ENCODE peak calls at places on chromosomes 2 and 18, in seven cellular contexts. L is GM12878, F is SK-N-SH, O is HCT116, U is K562, Q is H1, P is HepG2. W is an unnamed sample.

GRCh38 chr2:130849896-130850787 is 13.4 kb downstream of the ARHGEF4 start:
- DNase-seq in L (no peak), F (no peak), O (no peak), U (no peak), Q (no peak), P (no peak), W (no peak)

GRCh38 chr18:22032392-22032961 is 136.9 kb upstream of the GATA6 start:
- DNase-seq in L (peak; percentile 4), F (no peak), O (peak; percentile 88), U (no peak), Q (no peak), P (peak; percentile 79), W (no peak)

GRCh38 chr18:8162797-8163196 is 446.4 kb upstream of the RAB12 start:
- DNase-seq in L (no peak), F (no peak), O (no peak), U (no peak), Q (no peak), P (no peak), W (no peak)

GRCh38 chr2:225766431-225766830 is 366.9 kb downstream of the NYAP2 start:
- DNase-seq in L (no peak), F (no peak), O (no peak), U (no peak), Q (no peak), P (no peak), W (no peak)

GRCh38 chr2:25339791-25340339 is 1.9 kb downstream of the DNMT3A start:
- DNase-seq in L (no peak), F (no peak), O (no peak), U (no peak), Q (peak; percentile 67), P (peak; percentile 46), W (no peak)

GRCh38 chr2:216572582-216573578 is 60.3 kb upstream of the IGFBP2 start:
- DNase-seq in L (no peak), F (no peak), O (peak; percentile 12), U (no peak), Q (no peak), P (peak; percentile 78), W (no peak)

GRCh38 chr2:134623046-134623445 is 95.8 kb downstream of the TMEM163 start:
- DNase-seq in L (peak; percentile 45), F (no peak), O (no peak), U (no peak), Q (no peak), P (no peak), W (no peak)

GRCh38 chr2:37886745-37887144 is 38.3 kb upstream of the RMDN2 start:
- DNase-seq in L (no peak), F (no peak), O (no peak), U (no peak), Q (no peak), P (no peak), W (no peak)

GRCh38 chr18:53422896-53423295 is 801.6 kb downstream of the MBD2 start:
- DNase-seq in L (no peak), F (no peak), O (no peak), U (no peak), Q (no peak), P (no peak), W (no peak)

GRCh38 chr2:42216712-42217111 is 47.6 kb downstream of the EML4 start:
- DNase-seq in L (no peak), F (no peak), O (no peak), U (no peak), Q (no peak), P (no peak), W (no peak)

GRCh38 chr18:74513149-74513882 is 17.2 kb downstream of the CNDP2 start:
- DNase-seq in L (no peak), F (no peak), O (no peak), U (no peak), Q (no peak), P (no peak), W (no peak)

GRCh38 chr2:217987391-217987790 is 15.4 kb downstream of the TNS1 start:
- DNase-seq in L (no peak), F (no peak), O (no peak), U (no peak), Q (no peak), P (no peak), W (no peak)

DNA sequence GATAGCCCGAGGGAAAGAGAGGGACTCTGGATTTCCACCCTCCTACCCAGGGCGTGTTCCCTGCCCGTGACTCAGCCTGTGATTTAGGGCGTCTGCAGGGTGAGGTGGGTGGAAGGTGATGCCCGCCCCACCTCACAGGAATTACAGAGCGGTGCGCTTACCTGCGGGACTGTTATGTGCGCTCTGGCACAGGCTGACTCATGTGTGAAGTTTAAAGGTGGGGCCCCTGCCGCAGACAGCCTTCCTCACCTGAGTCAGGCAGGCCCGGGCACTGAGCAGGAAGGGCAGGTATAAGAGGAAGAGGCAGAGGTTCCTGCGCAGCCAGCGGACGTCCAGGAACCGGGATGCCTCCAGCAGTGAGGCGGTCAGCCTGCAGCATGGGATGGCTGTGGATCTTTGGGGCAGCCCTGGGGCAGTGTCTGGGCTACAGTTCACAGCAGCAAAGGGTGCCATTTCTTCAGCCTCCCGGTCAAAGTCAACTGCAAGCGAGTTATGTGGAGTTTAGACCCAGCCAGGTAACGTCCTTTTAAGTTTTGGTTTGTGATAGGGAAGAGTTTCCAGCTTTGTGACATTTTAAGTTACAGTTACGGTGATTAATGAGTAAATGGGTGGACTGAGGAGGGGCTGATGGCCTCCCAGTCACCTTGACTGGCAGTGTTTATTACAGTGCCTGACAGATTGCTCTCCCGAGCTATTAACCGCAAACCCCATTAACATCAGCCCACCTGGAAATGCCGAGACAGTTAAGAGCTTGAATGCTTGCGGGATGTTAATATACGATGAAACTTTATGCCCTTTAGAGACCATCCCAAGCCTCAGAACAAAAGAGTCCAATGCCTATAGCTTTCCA is 141.6 kb upstream of the TTC39C start:
- DNase-seq in L (no peak), F (no peak), O (peak; percentile 85), U (no peak), Q (no peak), P (no peak), W (no peak)
- H3K4me3 ChIP-seq in L (no peak overlapping the region), F (no peak overlapping the region), O (peak overlapping the region; percentile 60), U (no peak overlapping the region), Q (no peak overlapping the region), P (peak overlapping the region; percentile 51), W (no peak overlapping the region)

GRCh38 chr2:180494286-180494685 is 486.1 kb upstream of the UBE2E3 start:
- DNase-seq in L (no peak), F (no peak), O (no peak), U (no peak), Q (no peak), P (no peak), W (no peak)

GRCh38 chr2:180497621-180498152 is 482.7 kb upstream of the UBE2E3 start:
- DNase-seq in L (no peak), F (no peak), O (no peak), U (no peak), Q (no peak), P (no peak), W (no peak)

GRCh38 chr2:180495606-180496005 is 484.8 kb upstream of the UBE2E3 start:
- DNase-seq in L (no peak), F (no peak), O (no peak), U (no peak), Q (no peak), P (no peak), W (no peak)
- TF ChIP-seq YY1 in L (no peak), F (no peak), O (no peak), U (no peak), Q (no peak), P (no peak), W (no peak)

GRCh38 chr2:47869859-47870258 is 36.4 kb downstream of the FBXO11 start:
- DNase-seq in L (no peak), F (no peak), O (no peak), U (no peak), Q (no peak), P (no peak), W (peak; percentile 49)

GRCh38 chr2:47864566-47864965 is 41.7 kb downstream of the FBXO11 start:
- DNase-seq in L (no peak), F (no peak), O (no peak), U (no peak), Q (no peak), P (no peak), W (no peak)

GRCh38 chr2:47870668-47871540 is 35.4 kb downstream of the FBXO11 start:
- DNase-seq in L (no peak), F (no peak), O (no peak), U (no peak), Q (no peak), P (no peak), W (no peak)

GRCh38 chr2:47868611-47869352 is 37.5 kb downstream of the FBXO11 start:
- DNase-seq in L (no peak), F (no peak), O (no peak), U (no peak), Q (no peak), P (no peak), W (no peak)

GRCh38 chr2:47867205-47867604 is 39.1 kb downstream of the FBXO11 start:
- DNase-seq in L (no peak), F (peak; percentile 56), O (peak; percentile 31), U (no peak), Q (no peak), P (no peak), W (no peak)
- H3K36me3 ChIP-seq in L (peaks cover 6% of the 10 kb centered on the region), F (no peaks in the 10 kb centered on the region), O (no peaks in the 10 kb centered on the region), U (peaks cover 21% of the 10 kb centered on the region), Q (no peaks in the 10 kb centered on the region), P (peaks cover 7% of the 10 kb centered on the region), W (peaks cover 9% of the 10 kb centered on the region)

GRCh38 chr2:233059797-233060499 is at the start of gene INPP5D:
- DNase-seq in L (no peak), F (no peak), O (no peak), U (peak; percentile 25), Q (no peak), P (peak; percentile 59), W (no peak)
- H3K4me3 ChIP-seq in L (peak within 1 kb of the TSS; percentile 94), F (no peak within 1 kb of the TSS), O (no peak within 1 kb of the TSS), U (peak within 1 kb of the TSS; percentile 23), Q (no peak within 1 kb of the TSS), P (peak within 1 kb of the TSS; percentile 87), W (no peak within 1 kb of the TSS)